ENCODE peak calls at places on chromosomes 6 and 20, in eight cellular contexts. K is mucosa of descending colon; N is HCT116; F is kidney; D is CD8-positive, alpha-beta T cell; V is DND-41; B is tibial artery; P is cardiac muscle cell. G is an unnamed sample. For H3K4me1, the result is how much of the 10 kb centered on the place peaks cover.

GRCh38 chr20:43914697-43915208 is at the start of gene TOX2:
- DNase-seq in P (peak), D (no peak), F (no peak), N (no peak), K (peak), V (no peak), B (peak), G (peak)

GRCh38 chr20:49281059-49281912 is 3.4 kb upstream of the ZNFX1 start:
- DNase-seq in F (no peak), P (no peak), B (no peak), V (no peak), N (no peak), K (no peak), D (no peak), G (no peak)

GRCh38 chr20:4110885-4111284 is 95.5 kb upstream of the RNF24 start:
- DNase-seq in P (no peak), V (no peak), D (no peak), N (no peak), B (no peak), K (no peak), F (no peak), G (no peak)

GRCh38 chr20:60138263-60139127 is 180.3 kb downstream of the CDH26 start:
- DNase-seq in V (no peak), N (no peak), F (peak), B (no peak), P (no peak), K (peak), D (no peak), G (peak)

GRCh38 chr20:40869416-40870147 is 159.0 kb upstream of the TOP1 start:
- DNase-seq in K (no peak), D (no peak), N (no peak), V (no peak), F (peak), P (no peak), B (no peak), G (no peak)

GRCh38 chr6:90492798-90493197 is 94.1 kb downstream of the MAP3K7 start:
- DNase-seq in K (no peak), V (no peak), D (no peak), F (no peak), P (no peak), B (no peak), N (no peak), G (no peak)

GRCh38 chr6:133756046-133756445 is 132.9 kb upstream of the TCF21 start:
- DNase-seq in D (no peak), P (no peak), B (no peak), F (no peak), K (no peak), N (no peak), V (no peak), G (no peak)

GRCh38 chr6:26224940-26225847 is 138.0 kb downstream of the HFE start:
- DNase-seq in D (no peak), K (peak), F (no peak), N (no peak), P (peak), V (no peak), B (no peak), G (no peak)

GRCh38 chr20:50546729-50547314 is 36.6 kb downstream of the PTPN1 start:
- DNase-seq in V (no peak), B (no peak), D (no peak), N (no peak), F (no peak), P (no peak), K (no peak), G (no peak)

GRCh38 chr6:37826993-37827392 is 7.5 kb downstream of the ZFAND3 start:
- DNase-seq in F (no peak), V (no peak), N (no peak), D (no peak), B (no peak), P (no peak), K (no peak), G (no peak)

GRCh38 chr20:43682446-43682845 is 15.5 kb downstream of the MYBL2 start:
- DNase-seq in D (no peak), P (no peak), V (no peak), B (no peak), K (no peak), N (no peak), F (no peak), G (no peak)

GRCh38 chr6:166738778-166739654 is 112.0 kb upstream of the RPS6KA2 start:
- DNase-seq in B (no peak), P (no peak), V (no peak), F (no peak), N (no peak), D (no peak), K (no peak), G (no peak)

GRCh38 chr6:69631552-69632346 is 165.1 kb downstream of the LMBRD1 start:
- DNase-seq in K (no peak), B (no peak), V (peak), P (no peak), N (no peak), F (no peak), D (no peak), G (no peak)

GRCh38 chr20:6122111-6122872 is 538 bp downstream of the FERMT1 start:
- DNase-seq in P (peak), V (no peak), N (no peak), F (no peak), D (no peak), K (no peak), B (no peak), G (no peak)

GRCh38 chr20:38109657-38110524 is 55.2 kb downstream of the TGM2 start:
- DNase-seq in P (peak), B (peak), V (no peak), F (no peak), K (no peak), D (no peak), N (no peak), G (peak)

GRCh38 chr6:50720623-50721022 is 7.3 kb downstream of the TFAP2D start:
- DNase-seq in K (no peak), N (no peak), B (no peak), V (peak), P (peak), D (no peak), F (no peak), G (no peak)

GRCh38 chr6:4581468-4582420 is 194.5 kb upstream of the CDYL start:
- DNase-seq in V (no peak), D (no peak), N (no peak), K (no peak), F (no peak), P (peak), B (no peak), G (no peak)
- H3K4me1 ChIP-seq in V (under half), D (under half), N (under half), K (under half), F (under half), P (under half), B (under half), G (under half)

DNA sequence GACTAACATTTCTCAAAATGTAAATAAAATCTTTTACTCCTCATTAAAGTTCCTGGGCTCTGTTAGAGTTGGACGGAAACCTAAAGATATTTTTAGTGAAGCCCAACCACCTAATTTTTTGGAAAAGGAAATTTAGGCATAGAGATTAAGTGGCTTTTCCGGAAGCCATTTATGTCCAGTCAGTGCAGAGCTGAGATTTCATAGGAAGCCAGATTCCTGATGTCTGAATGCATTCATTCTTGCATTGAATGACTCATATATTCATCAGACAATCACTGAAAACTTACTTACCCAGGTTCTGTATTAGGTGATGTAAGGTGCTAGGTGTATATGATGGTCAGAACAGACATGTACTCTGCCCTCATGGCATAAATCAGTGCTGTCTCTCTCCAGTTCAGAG is 4.0 kb downstream of the SH3BGRL2 start:
- DNase-seq in D (no peak), P (no peak), N (no peak), V (no peak), K (no peak), B (no peak), F (no peak), G (no peak)
- H3K4me1 ChIP-seq in D (under half), P (under half), N (under half), V (under half), K (under half), B (under half), F (under half), G (under half)

GRCh38 chr6:11428351-11428750 is 109.2 kb upstream of the TMEM170B start:
- DNase-seq in F (no peak), K (no peak), P (no peak), V (no peak), D (no peak), N (no peak), B (no peak), G (no peak)
- H3K4me1 ChIP-seq in F (under half), K (under half), P (under half), V (under half), D (under half), N (under half), B (under half), G (under half)

GRCh38 chr6:6688951-6689350 is 100.4 kb downstream of the LY86 start:
- DNase-seq in B (no peak), P (no peak), V (no peak), K (no peak), F (no peak), N (no peak), D (no peak), G (no peak)
- H3K4me1 ChIP-seq in B (under half), P (under half), V (under half), K (under half), F (under half), N (under half), D (under half), G (under half)

G was measured in aorta.